ENCODE peak calls at places on chromosomes 12 and 14, in four cellular contexts. T is heart left ventricle, Q is ascending aorta, N is adrenal gland. S is an unnamed sample.

GRCh38 chr14:91371990-91372375 is 45.6 kb downstream of the CCDC88C start:
- DNase-seq in T (no peak), Q (no peak), N (no peak), S (no peak)

GRCh38 chr14:51533160-51533559 is 118.5 kb upstream of the FRMD6 start:
- DNase-seq in T (no peak), Q (no peak), N (no peak), S (peak)

GRCh38 chr12:7060353-7060954 is at the start of gene C1S:
- DNase-seq in T (peak), Q (peak), N (peak), S (peak)

GRCh38 chr12:22535478-22535877 is 8.9 kb downstream of the C2CD5 start:
- DNase-seq in T (no peak), Q (no peak), N (no peak), S (no peak)

GRCh38 chr12:123041042-123041531 is 60.6 kb downstream of the ARL6IP4 start:
- DNase-seq in T (no peak), Q (no peak), N (no peak), S (no peak)

GRCh38 chr14:44412858-44413569 is 94.1 kb downstream of the FSCB start:
- DNase-seq in T (no peak), Q (no peak), N (no peak), S (no peak)

GRCh38 chr12:89306827-89307498 is 45.3 kb downstream of the DUSP6 start:
- DNase-seq in T (no peak), Q (no peak), N (no peak), S (no peak)

GRCh38 chr12:70875628-70876027 is 44.9 kb downstream of the PTPRR start:
- DNase-seq in T (no peak), Q (no peak), N (no peak), S (no peak)

GRCh38 chr12:3315201-3315661 is 175.8 kb upstream of the PRMT8 start:
- DNase-seq in T (peak), Q (no peak), N (peak), S (peak)

GRCh38 chr14:32259368-32260013 is 56.4 kb upstream of the RNU6-8 start:
- DNase-seq in T (no peak), Q (no peak), N (peak), S (peak)

GRCh38 chr12:14910090-14910915 is 24.6 kb upstream of the MGP start:
- DNase-seq in T (no peak), Q (no peak), N (no peak), S (no peak)

GRCh38 chr12:98533723-98534251 is 18.4 kb downstream of the TMPO start:
- DNase-seq in T (no peak), Q (no peak), N (no peak), S (peak)

GRCh38 chr12:65232490-65233077 is 45.9 kb upstream of the MSRB3 start:
- DNase-seq in T (no peak), Q (no peak), N (no peak), S (peak)

GRCh38 chr14:93717222-93717967 is 70.9 kb downstream of the PRIMA1 start:
- DNase-seq in T (no peak), Q (peak), N (peak), S (no peak)

GRCh38 chr12:108850854-108851573 is 6.4 kb downstream of the SSH1 start:
- DNase-seq in T (peak), Q (peak), N (peak), S (peak)

GRCh38 chr14:35114036-35114435 is 7.8 kb downstream of the PPP2R3C start:
- DNase-seq in T (no peak), Q (no peak), N (no peak), S (peak)

GRCh38 chr12:116015525-116015924 is 262.0 kb downstream of the MED13L start:
- DNase-seq in T (no peak), Q (no peak), N (no peak), S (peak)

GRCh38 chr12:128388461-128388921 is 121.5 kb downstream of the TMEM132C start:
- DNase-seq in T (peak), Q (no peak), N (no peak), S (no peak)

GRCh38 chr12:42887657-42888056 is 298.1 kb upstream of the PRICKLE1 start:
- DNase-seq in T (no peak), Q (no peak), N (no peak), S (no peak)
- TF ChIP-seq CTCF in T (no peak), Q (no peak), N (no peak), S (no peak)

GRCh38 chr12:130160711-130161231 is 1.5 kb upstream of the FZD10 start:
- DNase-seq in T (no peak), Q (no peak), N (no peak), S (no peak)

GRCh38 chr12:130160306-130160705 is 2.0 kb upstream of the FZD10 start:
- DNase-seq in T (no peak), Q (no peak), N (no peak), S (no peak)

GRCh38 chr12:130162267-130162666 is at the start of gene FZD10:
- DNase-seq in T (no peak), Q (no peak), N (no peak), S (no peak)

GRCh38 chr12:130162771-130163460 is 652 bp downstream of the FZD10 start:
- DNase-seq in T (no peak), Q (no peak), N (no peak), S (no peak)

GRCh38 chr12:130161261-130162231 is 718 bp upstream of the FZD10 start:
- DNase-seq in T (no peak), Q (no peak), N (peak), S (no peak)
- H3K4me3 ChIP-seq in T (peak), Q (peak), N (no peak), S (no peak)

DNA sequence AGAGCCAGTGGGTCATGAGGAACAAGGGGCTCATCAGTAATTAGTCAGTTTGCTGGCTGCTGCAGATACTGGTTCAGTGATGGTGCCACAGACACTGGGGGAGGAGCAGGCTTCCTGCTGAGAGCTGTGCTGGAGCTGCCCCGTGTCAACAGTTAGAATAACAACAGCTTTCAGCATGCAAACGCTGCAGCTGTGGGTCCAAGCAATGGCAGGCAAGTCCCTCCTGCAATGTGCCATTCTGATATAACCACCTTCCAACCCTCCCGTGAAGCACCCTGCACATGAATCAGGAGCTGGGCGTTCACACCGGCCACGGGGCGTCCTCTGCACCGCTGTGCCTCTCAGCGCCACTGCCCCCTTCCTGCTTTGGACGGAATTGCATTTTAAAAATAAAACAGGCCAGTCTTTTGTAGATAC is 258.4 kb upstream of the SFSWAP start:
- DNase-seq in T (no peak), Q (peak), N (peak), S (no peak)
- TF ChIP-seq CTCF in T (peak), Q (no peak), N (peak), S (no peak)

GRCh38 chr12:48943221-48943620 is 14.1 kb downstream of the ARF3 start:
- DNase-seq in T (no peak), Q (no peak), N (no peak), S (no peak)
- H3K4me3 ChIP-seq in T (no peak), Q (no peak), N (no peak), S (no peak)